ENCODE peak calls at places on chromosomes 4 and X, in ten cellular contexts. One of them, this sample, is unnamed.

GRCh38 chrX:4708970-4709760 is 995.7 kb upstream of the PRKX start:
- DNase-seq in heart right ventricle: no peak
- DNase-seq in stimulated activated CD8-positive, alpha-beta memory T cell treated with anti-CD3 and anti-CD28 coated beads, Interleukin-4, amount 100 ng/mL, for 1 hour: no peak
- DNase-seq in anterior cingulate cortex: no peak
- DNase-seq in A549: no peak
- DNase-seq in Peyer's patch: no peak
- DNase-seq in H7: no peak
- DNase-seq in stimulated activated CD4-positive, alpha-beta T cell treated with anti-CD3 and anti-CD28 coated beads, Interleukin-4, amount 100 ng/mL, for 48 hours: no peak
- DNase-seq in HTR-8/SVneo: no peak
- DNase-seq in NCI-H345: no peak
- DNase-seq in this sample: peak; percentile 1

GRCh38 chrX:118116308-118117068 is at the start of gene KLHL13:
- DNase-seq in stimulated activated CD8-positive, alpha-beta memory T cell treated with anti-CD3 and anti-CD28 coated beads, Interleukin-4, amount 100 ng/mL, for 1 hour: no peak
- DNase-seq in A549: peak; percentile 15
- DNase-seq in heart right ventricle: peak; percentile 47
- DNase-seq in anterior cingulate cortex: peak; percentile 49
- DNase-seq in Peyer's patch: no peak
- DNase-seq in stimulated activated CD4-positive, alpha-beta T cell treated with anti-CD3 and anti-CD28 coated beads, Interleukin-4, amount 100 ng/mL, for 48 hours: no peak
- DNase-seq in NCI-H345: peak; percentile 53
- DNase-seq in HTR-8/SVneo: peak; percentile 22
- DNase-seq in H7: peak; percentile 93
- DNase-seq in this sample: peak; percentile 39

GRCh38 chrX:38636949-38637819 is 75.8 kb downstream of the TSPAN7 start:
- DNase-seq in HTR-8/SVneo: no peak
- DNase-seq in stimulated activated CD8-positive, alpha-beta memory T cell treated with anti-CD3 and anti-CD28 coated beads, Interleukin-4, amount 100 ng/mL, for 1 hour: no peak
- DNase-seq in heart right ventricle: no peak
- DNase-seq in NCI-H345: no peak
- DNase-seq in A549: no peak
- DNase-seq in H7: no peak
- DNase-seq in anterior cingulate cortex: no peak
- DNase-seq in Peyer's patch: no peak
- DNase-seq in stimulated activated CD4-positive, alpha-beta T cell treated with anti-CD3 and anti-CD28 coated beads, Interleukin-4, amount 100 ng/mL, for 48 hours: no peak
- DNase-seq in this sample: no peak

GRCh38 chr4:119039779-119040178 is 95.9 kb upstream of the MYOZ2 start:
- DNase-seq in heart right ventricle: no peak
- DNase-seq in stimulated activated CD4-positive, alpha-beta T cell treated with anti-CD3 and anti-CD28 coated beads, Interleukin-4, amount 100 ng/mL, for 48 hours: no peak
- DNase-seq in H7: peak; percentile 38
- DNase-seq in anterior cingulate cortex: no peak
- DNase-seq in NCI-H345: no peak
- DNase-seq in stimulated activated CD8-positive, alpha-beta memory T cell treated with anti-CD3 and anti-CD28 coated beads, Interleukin-4, amount 100 ng/mL, for 1 hour: no peak
- DNase-seq in HTR-8/SVneo: no peak
- DNase-seq in Peyer's patch: no peak
- DNase-seq in A549: no peak
- DNase-seq in this sample: peak; percentile 70

GRCh38 chr4:10639100-10639499 is 45.5 kb downstream of the CLNK start:
- DNase-seq in stimulated activated CD8-positive, alpha-beta memory T cell treated with anti-CD3 and anti-CD28 coated beads, Interleukin-4, amount 100 ng/mL, for 1 hour: no peak
- DNase-seq in H7: no peak
- DNase-seq in stimulated activated CD4-positive, alpha-beta T cell treated with anti-CD3 and anti-CD28 coated beads, Interleukin-4, amount 100 ng/mL, for 48 hours: no peak
- DNase-seq in A549: no peak
- DNase-seq in heart right ventricle: no peak
- DNase-seq in NCI-H345: no peak
- DNase-seq in HTR-8/SVneo: no peak
- DNase-seq in anterior cingulate cortex: no peak
- DNase-seq in Peyer's patch: no peak
- DNase-seq in this sample: peak; percentile 37

GRCh38 chr4:80876810-80877209 is 153.7 kb upstream of the BMP3 start:
- DNase-seq in A549: no peak
- DNase-seq in stimulated activated CD8-positive, alpha-beta memory T cell treated with anti-CD3 and anti-CD28 coated beads, Interleukin-4, amount 100 ng/mL, for 1 hour: no peak
- DNase-seq in anterior cingulate cortex: no peak
- DNase-seq in NCI-H345: no peak
- DNase-seq in HTR-8/SVneo: no peak
- DNase-seq in H7: no peak
- DNase-seq in stimulated activated CD4-positive, alpha-beta T cell treated with anti-CD3 and anti-CD28 coated beads, Interleukin-4, amount 100 ng/mL, for 48 hours: no peak
- DNase-seq in heart right ventricle: no peak
- DNase-seq in Peyer's patch: no peak
- DNase-seq in this sample: no peak

GRCh38 chr4:10893417-10893816 is 208.8 kb upstream of the CLNK start:
- DNase-seq in stimulated activated CD8-positive, alpha-beta memory T cell treated with anti-CD3 and anti-CD28 coated beads, Interleukin-4, amount 100 ng/mL, for 1 hour: no peak
- DNase-seq in Peyer's patch: no peak
- DNase-seq in stimulated activated CD4-positive, alpha-beta T cell treated with anti-CD3 and anti-CD28 coated beads, Interleukin-4, amount 100 ng/mL, for 48 hours: no peak
- DNase-seq in anterior cingulate cortex: no peak
- DNase-seq in heart right ventricle: no peak
- DNase-seq in HTR-8/SVneo: no peak
- DNase-seq in H7: peak; percentile 21
- DNase-seq in NCI-H345: no peak
- DNase-seq in A549: no peak
- DNase-seq in this sample: peak; percentile 51

GRCh38 chr4:156734965-156735895 is 236.4 kb downstream of the PDGFC start:
- DNase-seq in Peyer's patch: no peak
- DNase-seq in H7: no peak
- DNase-seq in stimulated activated CD8-positive, alpha-beta memory T cell treated with anti-CD3 and anti-CD28 coated beads, Interleukin-4, amount 100 ng/mL, for 1 hour: no peak
- DNase-seq in NCI-H345: no peak
- DNase-seq in A549: no peak
- DNase-seq in heart right ventricle: no peak
- DNase-seq in anterior cingulate cortex: no peak
- DNase-seq in stimulated activated CD4-positive, alpha-beta T cell treated with anti-CD3 and anti-CD28 coated beads, Interleukin-4, amount 100 ng/mL, for 48 hours: no peak
- DNase-seq in HTR-8/SVneo: no peak
- DNase-seq in this sample: no peak

GRCh38 chr4:136337216-136337615 is 1195.1 kb downstream of the PCDH18 start:
- DNase-seq in Peyer's patch: no peak
- DNase-seq in HTR-8/SVneo: no peak
- DNase-seq in anterior cingulate cortex: no peak
- DNase-seq in heart right ventricle: no peak
- DNase-seq in H7: no peak
- DNase-seq in A549: no peak
- DNase-seq in NCI-H345: no peak
- DNase-seq in stimulated activated CD8-positive, alpha-beta memory T cell treated with anti-CD3 and anti-CD28 coated beads, Interleukin-4, amount 100 ng/mL, for 1 hour: no peak
- DNase-seq in stimulated activated CD4-positive, alpha-beta T cell treated with anti-CD3 and anti-CD28 coated beads, Interleukin-4, amount 100 ng/mL, for 48 hours: no peak
- DNase-seq in this sample: no peak

GRCh38 chr4:150579591-150580234 is 2.2 kb upstream of the MAB21L2 start:
- DNase-seq in NCI-H345: no peak
- DNase-seq in A549: no peak
- DNase-seq in stimulated activated CD8-positive, alpha-beta memory T cell treated with anti-CD3 and anti-CD28 coated beads, Interleukin-4, amount 100 ng/mL, for 1 hour: no peak
- DNase-seq in H7: peak; percentile 62
- DNase-seq in stimulated activated CD4-positive, alpha-beta T cell treated with anti-CD3 and anti-CD28 coated beads, Interleukin-4, amount 100 ng/mL, for 48 hours: no peak
- DNase-seq in HTR-8/SVneo: peak; percentile 21
- DNase-seq in anterior cingulate cortex: no peak
- DNase-seq in Peyer's patch: no peak
- DNase-seq in heart right ventricle: peak; percentile 22
- DNase-seq in this sample: peak; percentile 56

GRCh38 chr4:3111461-3111860 is 37.0 kb downstream of the HTT start:
- DNase-seq in HTR-8/SVneo: peak; percentile 36
- DNase-seq in Peyer's patch: no peak
- DNase-seq in heart right ventricle: no peak
- DNase-seq in anterior cingulate cortex: no peak
- DNase-seq in A549: no peak
- DNase-seq in stimulated activated CD4-positive, alpha-beta T cell treated with anti-CD3 and anti-CD28 coated beads, Interleukin-4, amount 100 ng/mL, for 48 hours: no peak
- DNase-seq in NCI-H345: no peak
- DNase-seq in stimulated activated CD8-positive, alpha-beta memory T cell treated with anti-CD3 and anti-CD28 coated beads, Interleukin-4, amount 100 ng/mL, for 1 hour: no peak
- DNase-seq in H7: peak; percentile 51
- DNase-seq in this sample: peak; percentile 59

GRCh38 chrX:9476810-9477575 is 12.1 kb downstream of the TBL1X start:
- DNase-seq in H7: no peak
- DNase-seq in stimulated activated CD8-positive, alpha-beta memory T cell treated with anti-CD3 and anti-CD28 coated beads, Interleukin-4, amount 100 ng/mL, for 1 hour: no peak
- DNase-seq in A549: no peak
- DNase-seq in anterior cingulate cortex: no peak
- DNase-seq in HTR-8/SVneo: no peak
- DNase-seq in Peyer's patch: no peak
- DNase-seq in heart right ventricle: no peak
- DNase-seq in NCI-H345: no peak
- DNase-seq in stimulated activated CD4-positive, alpha-beta T cell treated with anti-CD3 and anti-CD28 coated beads, Interleukin-4, amount 100 ng/mL, for 48 hours: no peak
- DNase-seq in this sample: no peak

This sample was measured in mesendoderm.